ENCODE peak calls at places on chromosomes 16 and 17, in ten cellular contexts. One of them, this sample, is unnamed.

GRCh38 chr16:85330694-85331188 is 218.5 kb upstream of the CIBAR2 start:
- DNase-seq in WTC11: no peak
- DNase-seq in hepatocyte: peak
- DNase-seq in AG09309: peak
- DNase-seq in activated naive CD4-positive, alpha-beta T cell: no peak
- DNase-seq in SW 1271: peak
- DNase-seq in left cardiac atrium: no peak
- DNase-seq in activated T-helper 2 cell treated with anti-CD3 and anti-CD28 coated beads, Interferon-gamma antibody, Interleukin-2, Interleukin-4, amounts not matched to agents 10 μg/mL and 5 μg/mL and 100 μg/mL, durations not matched to agents 14 hours and 24 hours and 36 hours: no peak
- DNase-seq in NCI-H187 treated with DMSO at 0.1 percent for 48 hours: no peak
- DNase-seq in pancreas: no peak
- DNase-seq in this sample: peak

GRCh38 chr17:78865682-78866390 is 25.2 kb upstream of the USP36 start:
- DNase-seq in WTC11: peak
- DNase-seq in hepatocyte: peak
- DNase-seq in AG09309: no peak
- DNase-seq in activated naive CD4-positive, alpha-beta T cell: peak
- DNase-seq in SW 1271: peak
- DNase-seq in left cardiac atrium: peak
- DNase-seq in activated T-helper 2 cell treated with anti-CD3 and anti-CD28 coated beads, Interferon-gamma antibody, Interleukin-2, Interleukin-4, amounts not matched to agents 10 μg/mL and 5 μg/mL and 100 μg/mL, durations not matched to agents 14 hours and 24 hours and 36 hours: peak
- DNase-seq in NCI-H187 treated with DMSO at 0.1 percent for 48 hours: no peak
- DNase-seq in pancreas: peak
- DNase-seq in this sample: peak

GRCh38 chr17:56173026-56173425 is 19.8 kb downstream of the ANKFN1 start:
- DNase-seq in WTC11: no peak
- DNase-seq in hepatocyte: no peak
- DNase-seq in AG09309: no peak
- DNase-seq in activated naive CD4-positive, alpha-beta T cell: no peak
- DNase-seq in SW 1271: no peak
- DNase-seq in left cardiac atrium: no peak
- DNase-seq in activated T-helper 2 cell treated with anti-CD3 and anti-CD28 coated beads, Interferon-gamma antibody, Interleukin-2, Interleukin-4, amounts not matched to agents 10 μg/mL and 5 μg/mL and 100 μg/mL, durations not matched to agents 14 hours and 24 hours and 36 hours: no peak
- DNase-seq in NCI-H187 treated with DMSO at 0.1 percent for 48 hours: no peak
- DNase-seq in pancreas: no peak
- DNase-seq in this sample: no peak

GRCh38 chr17:45261577-45262515 is at the start of gene SPATA32:
- DNase-seq in WTC11: peak
- DNase-seq in hepatocyte: peak
- DNase-seq in AG09309: no peak
- DNase-seq in activated naive CD4-positive, alpha-beta T cell: peak
- DNase-seq in SW 1271: no peak
- DNase-seq in left cardiac atrium: peak
- DNase-seq in activated T-helper 2 cell treated with anti-CD3 and anti-CD28 coated beads, Interferon-gamma antibody, Interleukin-2, Interleukin-4, amounts not matched to agents 10 μg/mL and 5 μg/mL and 100 μg/mL, durations not matched to agents 14 hours and 24 hours and 36 hours: peak
- DNase-seq in NCI-H187 treated with DMSO at 0.1 percent for 48 hours: no peak
- DNase-seq in pancreas: peak
- DNase-seq in this sample: peak

GRCh38 chr17:78031435-78031834 is 72.9 kb downstream of the TNRC6C start:
- DNase-seq in WTC11: no peak
- DNase-seq in hepatocyte: no peak
- DNase-seq in AG09309: no peak
- DNase-seq in activated naive CD4-positive, alpha-beta T cell: no peak
- DNase-seq in SW 1271: no peak
- DNase-seq in left cardiac atrium: no peak
- DNase-seq in activated T-helper 2 cell treated with anti-CD3 and anti-CD28 coated beads, Interferon-gamma antibody, Interleukin-2, Interleukin-4, amounts not matched to agents 10 μg/mL and 5 μg/mL and 100 μg/mL, durations not matched to agents 14 hours and 24 hours and 36 hours: no peak
- DNase-seq in NCI-H187 treated with DMSO at 0.1 percent for 48 hours: no peak
- DNase-seq in pancreas: no peak
- DNase-seq in this sample: no peak

GRCh38 chr17:74431568-74432483 is at the start of gene GPRC5C:
- DNase-seq in WTC11: peak
- DNase-seq in hepatocyte: peak
- DNase-seq in AG09309: no peak
- DNase-seq in activated naive CD4-positive, alpha-beta T cell: no peak
- DNase-seq in SW 1271: no peak
- DNase-seq in left cardiac atrium: peak
- DNase-seq in activated T-helper 2 cell treated with anti-CD3 and anti-CD28 coated beads, Interferon-gamma antibody, Interleukin-2, Interleukin-4, amounts not matched to agents 10 μg/mL and 5 μg/mL and 100 μg/mL, durations not matched to agents 14 hours and 24 hours and 36 hours: peak
- DNase-seq in NCI-H187 treated with DMSO at 0.1 percent for 48 hours: peak
- DNase-seq in pancreas: peak
- DNase-seq in this sample: peak

GRCh38 chr16:75073551-75074414 is 42.8 kb downstream of the LDHD start:
- DNase-seq in WTC11: no peak
- DNase-seq in hepatocyte: no peak
- DNase-seq in AG09309: no peak
- DNase-seq in activated naive CD4-positive, alpha-beta T cell: no peak
- DNase-seq in SW 1271: no peak
- DNase-seq in left cardiac atrium: no peak
- DNase-seq in activated T-helper 2 cell treated with anti-CD3 and anti-CD28 coated beads, Interferon-gamma antibody, Interleukin-2, Interleukin-4, amounts not matched to agents 10 μg/mL and 5 μg/mL and 100 μg/mL, durations not matched to agents 14 hours and 24 hours and 36 hours: no peak
- DNase-seq in NCI-H187 treated with DMSO at 0.1 percent for 48 hours: no peak
- DNase-seq in pancreas: no peak
- DNase-seq in this sample: no peak

GRCh38 chr17:69609495-69610315 is 195.2 kb downstream of the MAP2K6 start:
- DNase-seq in WTC11: peak
- DNase-seq in hepatocyte: peak
- DNase-seq in AG09309: peak
- DNase-seq in activated naive CD4-positive, alpha-beta T cell: no peak
- DNase-seq in SW 1271: peak
- DNase-seq in left cardiac atrium: no peak
- DNase-seq in activated T-helper 2 cell treated with anti-CD3 and anti-CD28 coated beads, Interferon-gamma antibody, Interleukin-2, Interleukin-4, amounts not matched to agents 10 μg/mL and 5 μg/mL and 100 μg/mL, durations not matched to agents 14 hours and 24 hours and 36 hours: no peak
- DNase-seq in NCI-H187 treated with DMSO at 0.1 percent for 48 hours: no peak
- DNase-seq in pancreas: no peak
- DNase-seq in this sample: no peak

GRCh38 chr17:29569245-29569950 is 897 bp downstream of the TP53I13 start:
- DNase-seq in WTC11: peak
- DNase-seq in hepatocyte: no peak
- DNase-seq in AG09309: no peak
- DNase-seq in activated naive CD4-positive, alpha-beta T cell: no peak
- DNase-seq in SW 1271: peak
- DNase-seq in left cardiac atrium: no peak
- DNase-seq in activated T-helper 2 cell treated with anti-CD3 and anti-CD28 coated beads, Interferon-gamma antibody, Interleukin-2, Interleukin-4, amounts not matched to agents 10 μg/mL and 5 μg/mL and 100 μg/mL, durations not matched to agents 14 hours and 24 hours and 36 hours: no peak
- DNase-seq in NCI-H187 treated with DMSO at 0.1 percent for 48 hours: no peak
- DNase-seq in pancreas: peak
- DNase-seq in this sample: peak

GRCh38 chr17:76250141-76250540 is 9.8 kb upstream of the RNF157 start:
- DNase-seq in WTC11: no peak
- DNase-seq in hepatocyte: no peak
- DNase-seq in AG09309: no peak
- DNase-seq in activated naive CD4-positive, alpha-beta T cell: no peak
- DNase-seq in SW 1271: no peak
- DNase-seq in left cardiac atrium: no peak
- DNase-seq in activated T-helper 2 cell treated with anti-CD3 and anti-CD28 coated beads, Interferon-gamma antibody, Interleukin-2, Interleukin-4, amounts not matched to agents 10 μg/mL and 5 μg/mL and 100 μg/mL, durations not matched to agents 14 hours and 24 hours and 36 hours: no peak
- DNase-seq in NCI-H187 treated with DMSO at 0.1 percent for 48 hours: no peak
- DNase-seq in pancreas: no peak
- DNase-seq in this sample: no peak

GRCh38 chr17:81608605-81609004 is 28.3 kb downstream of the NPLOC4 start:
- DNase-seq in WTC11: no peak
- DNase-seq in hepatocyte: no peak
- DNase-seq in AG09309: no peak
- DNase-seq in activated naive CD4-positive, alpha-beta T cell: no peak
- DNase-seq in SW 1271: no peak
- DNase-seq in left cardiac atrium: no peak
- DNase-seq in activated T-helper 2 cell treated with anti-CD3 and anti-CD28 coated beads, Interferon-gamma antibody, Interleukin-2, Interleukin-4, amounts not matched to agents 10 μg/mL and 5 μg/mL and 100 μg/mL, durations not matched to agents 14 hours and 24 hours and 36 hours: no peak
- DNase-seq in NCI-H187 treated with DMSO at 0.1 percent for 48 hours: no peak
- DNase-seq in pancreas: no peak
- DNase-seq in this sample: no peak

GRCh38 chr17:78600181-78600651 is 23.0 kb upstream of the DNAH17 start:
- DNase-seq in WTC11: no peak
- DNase-seq in hepatocyte: no peak
- DNase-seq in AG09309: no peak
- DNase-seq in activated naive CD4-positive, alpha-beta T cell: no peak
- DNase-seq in SW 1271: no peak
- DNase-seq in left cardiac atrium: peak
- DNase-seq in activated T-helper 2 cell treated with anti-CD3 and anti-CD28 coated beads, Interferon-gamma antibody, Interleukin-2, Interleukin-4, amounts not matched to agents 10 μg/mL and 5 μg/mL and 100 μg/mL, durations not matched to agents 14 hours and 24 hours and 36 hours: no peak
- DNase-seq in NCI-H187 treated with DMSO at 0.1 percent for 48 hours: no peak
- DNase-seq in pancreas: no peak
- DNase-seq in this sample: no peak

GRCh38 chr16:19696312-19696711 is 21.7 kb downstream of the KNOP1 start:
- DNase-seq in WTC11: no peak
- DNase-seq in hepatocyte: peak
- DNase-seq in AG09309: peak
- DNase-seq in activated naive CD4-positive, alpha-beta T cell: no peak
- DNase-seq in SW 1271: peak
- DNase-seq in left cardiac atrium: peak
- DNase-seq in activated T-helper 2 cell treated with anti-CD3 and anti-CD28 coated beads, Interferon-gamma antibody, Interleukin-2, Interleukin-4, amounts not matched to agents 10 μg/mL and 5 μg/mL and 100 μg/mL, durations not matched to agents 14 hours and 24 hours and 36 hours: no peak
- DNase-seq in NCI-H187 treated with DMSO at 0.1 percent for 48 hours: no peak
- DNase-seq in pancreas: peak
- DNase-seq in this sample: no peak

GRCh38 chr17:8420041-8420934 is 15.4 kb upstream of the NDEL1 start:
- DNase-seq in WTC11: no peak
- DNase-seq in hepatocyte: peak
- DNase-seq in AG09309: peak
- DNase-seq in activated naive CD4-positive, alpha-beta T cell: no peak
- DNase-seq in SW 1271: no peak
- DNase-seq in left cardiac atrium: peak
- DNase-seq in activated T-helper 2 cell treated with anti-CD3 and anti-CD28 coated beads, Interferon-gamma antibody, Interleukin-2, Interleukin-4, amounts not matched to agents 10 μg/mL and 5 μg/mL and 100 μg/mL, durations not matched to agents 14 hours and 24 hours and 36 hours: no peak
- DNase-seq in NCI-H187 treated with DMSO at 0.1 percent for 48 hours: no peak
- DNase-seq in pancreas: peak
- DNase-seq in this sample: no peak

GRCh38 chr17:27088767-27089078 is 205.2 kb upstream of the WSB1 start:
- DNase-seq in WTC11: no peak
- DNase-seq in hepatocyte: no peak
- DNase-seq in AG09309: no peak
- DNase-seq in activated naive CD4-positive, alpha-beta T cell: no peak
- DNase-seq in SW 1271: no peak
- DNase-seq in left cardiac atrium: no peak
- DNase-seq in activated T-helper 2 cell treated with anti-CD3 and anti-CD28 coated beads, Interferon-gamma antibody, Interleukin-2, Interleukin-4, amounts not matched to agents 10 μg/mL and 5 μg/mL and 100 μg/mL, durations not matched to agents 14 hours and 24 hours and 36 hours: no peak
- DNase-seq in NCI-H187 treated with DMSO at 0.1 percent for 48 hours: no peak
- DNase-seq in pancreas: no peak
- DNase-seq in this sample: no peak

GRCh38 chr17:16872351-16872751 is 99.6 kb downstream of the TNFRSF13B start:
- DNase-seq in WTC11: no peak
- DNase-seq in hepatocyte: no peak
- DNase-seq in AG09309: no peak
- DNase-seq in activated naive CD4-positive, alpha-beta T cell: no peak
- DNase-seq in SW 1271: no peak
- DNase-seq in left cardiac atrium: no peak
- DNase-seq in activated T-helper 2 cell treated with anti-CD3 and anti-CD28 coated beads, Interferon-gamma antibody, Interleukin-2, Interleukin-4, amounts not matched to agents 10 μg/mL and 5 μg/mL and 100 μg/mL, durations not matched to agents 14 hours and 24 hours and 36 hours: no peak
- DNase-seq in NCI-H187 treated with DMSO at 0.1 percent for 48 hours: no peak
- DNase-seq in pancreas: no peak
- DNase-seq in this sample: peak

GRCh38 chr16:46986896-46987295 is 13.4 kb upstream of the DNAJA2 start:
- DNase-seq in WTC11: no peak
- DNase-seq in hepatocyte: no peak
- DNase-seq in AG09309: no peak
- DNase-seq in activated naive CD4-positive, alpha-beta T cell: no peak
- DNase-seq in SW 1271: no peak
- DNase-seq in left cardiac atrium: no peak
- DNase-seq in activated T-helper 2 cell treated with anti-CD3 and anti-CD28 coated beads, Interferon-gamma antibody, Interleukin-2, Interleukin-4, amounts not matched to agents 10 μg/mL and 5 μg/mL and 100 μg/mL, durations not matched to agents 14 hours and 24 hours and 36 hours: no peak
- DNase-seq in NCI-H187 treated with DMSO at 0.1 percent for 48 hours: no peak
- DNase-seq in pancreas: no peak
- DNase-seq in this sample: no peak

GRCh38 chr17:8742274-8742673 is 2.4 kb downstream of the CCDC42 start:
- DNase-seq in WTC11: no peak
- DNase-seq in hepatocyte: no peak
- DNase-seq in AG09309: no peak
- DNase-seq in activated naive CD4-positive, alpha-beta T cell: no peak
- DNase-seq in SW 1271: no peak
- DNase-seq in left cardiac atrium: no peak
- DNase-seq in activated T-helper 2 cell treated with anti-CD3 and anti-CD28 coated beads, Interferon-gamma antibody, Interleukin-2, Interleukin-4, amounts not matched to agents 10 μg/mL and 5 μg/mL and 100 μg/mL, durations not matched to agents 14 hours and 24 hours and 36 hours: no peak
- DNase-seq in NCI-H187 treated with DMSO at 0.1 percent for 48 hours: no peak
- DNase-seq in pancreas: no peak
- DNase-seq in this sample: no peak

GRCh38 chr16:59392911-59393310 is 658.8 kb upstream of the GOT2 start:
- DNase-seq in WTC11: no peak
- DNase-seq in hepatocyte: no peak
- DNase-seq in AG09309: no peak
- DNase-seq in activated naive CD4-positive, alpha-beta T cell: no peak
- DNase-seq in SW 1271: no peak
- DNase-seq in left cardiac atrium: no peak
- DNase-seq in activated T-helper 2 cell treated with anti-CD3 and anti-CD28 coated beads, Interferon-gamma antibody, Interleukin-2, Interleukin-4, amounts not matched to agents 10 μg/mL and 5 μg/mL and 100 μg/mL, durations not matched to agents 14 hours and 24 hours and 36 hours: no peak
- DNase-seq in NCI-H187 treated with DMSO at 0.1 percent for 48 hours: no peak
- DNase-seq in pancreas: no peak
- DNase-seq in this sample: no peak

GRCh38 chr17:15238064-15238463 is 27.1 kb downstream of the PMP22 start:
- DNase-seq in WTC11: no peak
- DNase-seq in hepatocyte: no peak
- DNase-seq in AG09309: no peak
- DNase-seq in activated naive CD4-positive, alpha-beta T cell: no peak
- DNase-seq in SW 1271: no peak
- DNase-seq in left cardiac atrium: no peak
- DNase-seq in activated T-helper 2 cell treated with anti-CD3 and anti-CD28 coated beads, Interferon-gamma antibody, Interleukin-2, Interleukin-4, amounts not matched to agents 10 μg/mL and 5 μg/mL and 100 μg/mL, durations not matched to agents 14 hours and 24 hours and 36 hours: no peak
- DNase-seq in NCI-H187 treated with DMSO at 0.1 percent for 48 hours: no peak
- DNase-seq in pancreas: no peak
- DNase-seq in this sample: no peak

GRCh38 chr16:14539631-14540030 is 90.4 kb downstream of the PARN start:
- DNase-seq in WTC11: no peak
- DNase-seq in hepatocyte: no peak
- DNase-seq in AG09309: peak
- DNase-seq in activated naive CD4-positive, alpha-beta T cell: no peak
- DNase-seq in SW 1271: no peak
- DNase-seq in left cardiac atrium: no peak
- DNase-seq in activated T-helper 2 cell treated with anti-CD3 and anti-CD28 coated beads, Interferon-gamma antibody, Interleukin-2, Interleukin-4, amounts not matched to agents 10 μg/mL and 5 μg/mL and 100 μg/mL, durations not matched to agents 14 hours and 24 hours and 36 hours: no peak
- DNase-seq in NCI-H187 treated with DMSO at 0.1 percent for 48 hours: no peak
- DNase-seq in pancreas: no peak
- DNase-seq in this sample: no peak

GRCh38 chr16:88730632-88731607 is 24.6 kb downstream of the CTU2 start:
- DNase-seq in WTC11: no peak
- DNase-seq in hepatocyte: no peak
- DNase-seq in AG09309: no peak
- DNase-seq in activated naive CD4-positive, alpha-beta T cell: no peak
- DNase-seq in SW 1271: no peak
- DNase-seq in left cardiac atrium: no peak
- DNase-seq in activated T-helper 2 cell treated with anti-CD3 and anti-CD28 coated beads, Interferon-gamma antibody, Interleukin-2, Interleukin-4, amounts not matched to agents 10 μg/mL and 5 μg/mL and 100 μg/mL, durations not matched to agents 14 hours and 24 hours and 36 hours: no peak
- DNase-seq in NCI-H187 treated with DMSO at 0.1 percent for 48 hours: no peak
- DNase-seq in pancreas: no peak
- DNase-seq in this sample: no peak

GRCh38 chr16:81170824-81171223 is 67.7 kb upstream of the BCO1 start:
- DNase-seq in WTC11: peak
- DNase-seq in hepatocyte: peak
- DNase-seq in AG09309: no peak
- DNase-seq in activated naive CD4-positive, alpha-beta T cell: no peak
- DNase-seq in SW 1271: no peak
- DNase-seq in left cardiac atrium: no peak
- DNase-seq in activated T-helper 2 cell treated with anti-CD3 and anti-CD28 coated beads, Interferon-gamma antibody, Interleukin-2, Interleukin-4, amounts not matched to agents 10 μg/mL and 5 μg/mL and 100 μg/mL, durations not matched to agents 14 hours and 24 hours and 36 hours: no peak
- DNase-seq in NCI-H187 treated with DMSO at 0.1 percent for 48 hours: no peak
- DNase-seq in pancreas: no peak
- DNase-seq in this sample: peak

GRCh38 chr16:88732172-88732960 is 26.1 kb downstream of the CTU2 start:
- DNase-seq in WTC11: no peak
- DNase-seq in hepatocyte: no peak
- DNase-seq in AG09309: no peak
- DNase-seq in activated naive CD4-positive, alpha-beta T cell: no peak
- DNase-seq in SW 1271: no peak
- DNase-seq in left cardiac atrium: no peak
- DNase-seq in activated T-helper 2 cell treated with anti-CD3 and anti-CD28 coated beads, Interferon-gamma antibody, Interleukin-2, Interleukin-4, amounts not matched to agents 10 μg/mL and 5 μg/mL and 100 μg/mL, durations not matched to agents 14 hours and 24 hours and 36 hours: no peak
- DNase-seq in NCI-H187 treated with DMSO at 0.1 percent for 48 hours: no peak
- DNase-seq in pancreas: no peak
- DNase-seq in this sample: no peak

GRCh38 chr16:2039286-2040030 is 8.2 kb downstream of the NTHL1 start:
- DNase-seq in WTC11: no peak
- DNase-seq in hepatocyte: peak
- DNase-seq in AG09309: peak
- DNase-seq in activated naive CD4-positive, alpha-beta T cell: no peak
- DNase-seq in SW 1271: no peak
- DNase-seq in left cardiac atrium: peak
- DNase-seq in activated T-helper 2 cell treated with anti-CD3 and anti-CD28 coated beads, Interferon-gamma antibody, Interleukin-2, Interleukin-4, amounts not matched to agents 10 μg/mL and 5 μg/mL and 100 μg/mL, durations not matched to agents 14 hours and 24 hours and 36 hours: no peak
- DNase-seq in NCI-H187 treated with DMSO at 0.1 percent for 48 hours: no peak
- DNase-seq in pancreas: no peak
- DNase-seq in this sample: no peak

GRCh38 chr16:8678068-8678927 is 3.9 kb downstream of the ABAT start:
- DNase-seq in WTC11: no peak
- DNase-seq in hepatocyte: peak
- DNase-seq in AG09309: peak
- DNase-seq in activated naive CD4-positive, alpha-beta T cell: no peak
- DNase-seq in SW 1271: no peak
- DNase-seq in left cardiac atrium: no peak
- DNase-seq in activated T-helper 2 cell treated with anti-CD3 and anti-CD28 coated beads, Interferon-gamma antibody, Interleukin-2, Interleukin-4, amounts not matched to agents 10 μg/mL and 5 μg/mL and 100 μg/mL, durations not matched to agents 14 hours and 24 hours and 36 hours: no peak
- DNase-seq in NCI-H187 treated with DMSO at 0.1 percent for 48 hours: no peak
- DNase-seq in pancreas: no peak
- DNase-seq in this sample: no peak

This sample was measured in islet precursor cell.